ENCODE peak calls at places on chromosomes 12 and 14, in five cellular contexts. S is fibroblast of the aortic adventitia, J is fibroblast of mammary gland, T is WTC11, R is osteocyte. N is an unnamed sample.

GRCh38 chr12:132761032-132761910 is at the start of gene ANKLE2:
- DNase-seq in R (no peak), J (peak; percentile 73), S (peak; percentile 57), T (peak; percentile 42), N (peak; percentile 75)

GRCh38 chr14:93832665-93833064 is 44.4 kb upstream of the PRIMA1 start:
- DNase-seq in R (no peak), T (no peak), S (no peak), J (no peak), N (no peak)

GRCh38 chr12:3231399-3231876 is 154.3 kb downstream of the TSPAN9 start:
- DNase-seq in S (no peak), T (peak; percentile 67), J (peak; percentile 41), R (no peak), N (peak; percentile 68)

GRCh38 chr12:132480620-132481132 is 9.3 kb upstream of the FBRSL1 start:
- DNase-seq in R (no peak), T (no peak), J (no peak), S (no peak), N (no peak)

GRCh38 chr14:34926552-34926951 is 51.4 kb upstream of the BAZ1A start:
- DNase-seq in S (peak; percentile 74), R (no peak), T (no peak), J (no peak), N (no peak)

GRCh38 chr12:52836042-52836466 is 1.9 kb upstream of the KRT79 start:
- DNase-seq in R (no peak), J (peak; percentile 69), S (peak; percentile 60), T (no peak), N (no peak)

GRCh38 chr14:81157431-81157830 is 63.3 kb downstream of the GTF2A1 start:
- DNase-seq in J (no peak), R (no peak), T (no peak), S (no peak), N (no peak)

GRCh38 chr12:85865905-85866304 is 8.2 kb upstream of the NTS start:
- DNase-seq in S (no peak), T (no peak), R (no peak), J (peak; percentile 22), N (no peak)

GRCh38 chr14:49977126-49977841 is 84.4 kb downstream of the ARF6 start:
- DNase-seq in S (no peak), R (no peak), J (no peak), T (no peak), N (no peak)

GRCh38 chr12:94073441-94074051 is 74.8 kb upstream of the PLXNC1 start:
- DNase-seq in J (peak; percentile 77), R (no peak), T (no peak), S (peak; percentile 76), N (no peak)

GRCh38 chr14:72830786-72831583 is 62.9 kb downstream of the DPF3 start:
- DNase-seq in R (no peak), J (no peak), S (peak; percentile 27), T (no peak), N (peak; percentile 21)

GRCh38 chr14:66247662-66248061 is 238.5 kb upstream of the CCDC196 start:
- DNase-seq in R (no peak), T (no peak), J (no peak), S (no peak), N (no peak)

GRCh38 chr12:54191550-54192022 is 2.8 kb upstream of the SMUG1 start:
- DNase-seq in J (peak; percentile 86), R (peak; percentile 91), S (peak; percentile 87), T (peak; percentile 87), N (peak; percentile 89)

GRCh38 chr14:21106506-21107359 is 5.9 kb downstream of the TMEM253 start:
- DNase-seq in R (no peak), S (peak; percentile 77), T (peak; percentile 85), J (peak; percentile 80), N (peak; percentile 81)

GRCh38 chr14:103284574-103285467 is 49.2 kb upstream of the EIF5 start:
- DNase-seq in J (peak; percentile 65), T (no peak), R (peak; percentile 17), S (peak; percentile 39), N (no peak)

GRCh38 chr12:50283230-50283923 is at the start of gene LIMA1:
- DNase-seq in R (peak; percentile 95), J (peak; percentile 73), S (peak; percentile 80), T (peak; percentile 96), N (peak; percentile 90)

GRCh38 chr12:96862326-96862725 is 44.7 kb upstream of the NEDD1 start:
- DNase-seq in R (no peak), J (no peak), S (no peak), T (no peak), N (no peak)

GRCh38 chr12:62813031-62813829 is 121.7 kb downstream of the PPM1H start:
- DNase-seq in S (peak; percentile 80), J (peak; percentile 70), R (no peak), T (peak; percentile 58), N (peak; percentile 65)

GRCh38 chr12:15783288-15783687 is 5.9 kb downstream of the EPS8 start:
- DNase-seq in S (no peak), T (no peak), J (no peak), R (no peak), N (no peak)

GRCh38 chr12:6966351-6966750 is 4.1 kb downstream of the PHB2 start:
- DNase-seq in S (no peak), R (no peak), J (no peak), T (no peak), N (no peak)

GRCh38 chr12:96241484-96242256 is 47.5 kb downstream of the ELK3 start:
- DNase-seq in S (peak; percentile 88), R (no peak), T (no peak), J (peak; percentile 89), N (no peak)

GRCh38 chr12:121536058-121536928 is 44.5 kb downstream of the KDM2B start:
- DNase-seq in T (peak; percentile 88), J (peak; percentile 76), R (peak; percentile 91), S (peak; percentile 83), N (peak; percentile 77)

GRCh38 chr12:84134797-84135366 is 777.7 kb downstream of the SLC6A15 start:
- DNase-seq in T (no peak), S (no peak), J (peak; percentile 64), R (no peak), N (no peak)

GRCh38 chr14:105258846-105259245 is 10.5 kb downstream of the BTBD6 start:
- DNase-seq in J (no peak), T (no peak), R (no peak), S (no peak), N (no peak)

GRCh38 chr14:36279306-36280244 is 40.9 kb downstream of the MBIP start:
- DNase-seq in S (no peak), T (no peak), R (no peak), J (no peak), N (no peak)

GRCh38 chr14:104592292-104592672 is 12.3 kb downstream of the TMEM179 start:
- DNase-seq in J (no peak), S (no peak), T (no peak), R (no peak), N (no peak)

GRCh38 chr12:123696641-123697040 is 15.5 kb upstream of the ATP6V0A2 start:
- DNase-seq in J (no peak), T (no peak), R (no peak), S (no peak), N (no peak)

GRCh38 chr12:54853933-54854538 is at the start of gene MUCL1:
- DNase-seq in R (no peak), T (peak; percentile 78), S (peak; percentile 75), J (peak; percentile 81), N (peak; percentile 65)

GRCh38 chr14:85601246-85601645 is 71.3 kb downstream of the FLRT2 start:
- DNase-seq in J (peak; percentile 34), T (no peak), R (no peak), S (no peak), N (no peak)

GRCh38 chr14:76698191-76698590 is 63.1 kb upstream of the VASH1 start:
- DNase-seq in J (no peak), R (peak; percentile 46), S (no peak), T (no peak), N (no peak)

GRCh38 chr12:120625557-120626419 is 14.6 kb upstream of the CABP1 start:
- DNase-seq in S (no peak), R (no peak), T (peak; percentile 69), J (no peak), N (no peak)

GRCh38 chr12:131831021-131831571 is 2.9 kb downstream of the MMP17 start:
- DNase-seq in T (peak; percentile 38), S (peak; percentile 13), R (no peak), J (peak; percentile 13), N (peak; percentile 31)

GRCh38 chr12:92502417-92503028 is 200.3 kb upstream of the PLEKHG7 start:
- DNase-seq in J (peak; percentile 7), T (no peak), S (peak; percentile 11), R (no peak), N (no peak)

GRCh38 chr12:46049665-46050064 is 59.3 kb upstream of the SCAF11 start:
- DNase-seq in T (no peak), J (no peak), S (no peak), R (no peak), N (no peak)
- TF ChIP-seq CTCF in T (no peak), J (no peak), S (no peak), R (no peak), N (no peak)

GRCh38 chr14:64799555-64799954 is 80.2 kb downstream of the SPTB start:
- DNase-seq in R (no peak), T (no peak), S (no peak), J (no peak), N (no peak)

GRCh38 chr14:64796369-64796768 is 83.3 kb downstream of the SPTB start:
- DNase-seq in S (no peak), R (no peak), J (no peak), T (no peak), N (no peak)

GRCh38 chr14:64801046-64801445 is 78.7 kb downstream of the SPTB start:
- DNase-seq in T (no peak), R (no peak), S (no peak), J (no peak), N (no peak)

GRCh38 chr14:64801800-64802199 is 77.9 kb downstream of the SPTB start:
- DNase-seq in J (peak; percentile 25), R (no peak), S (peak; percentile 18), T (peak; percentile 72), N (peak; percentile 67)

GRCh38 chr14:64800000-64800399 is 79.7 kb downstream of the SPTB start:
- DNase-seq in J (peak; percentile 29), S (peak; percentile 53), R (no peak), T (peak; percentile 38), N (peak; percentile 30)
- TF ChIP-seq CTCF in J (peak; percentile 49), S (peak; percentile 51), R (peak; percentile 61), T (peak; percentile 26), N (peak; percentile 33)

GRCh38 chr12:24996102-24996797 is 47.3 kb upstream of the BCAT1 start:
- DNase-seq in J (no peak), S (no peak), R (no peak), T (no peak), N (no peak)
- TF ChIP-seq CTCF in J (no peak), S (no peak), R (no peak), T (no peak), N (no peak)

DNA sequence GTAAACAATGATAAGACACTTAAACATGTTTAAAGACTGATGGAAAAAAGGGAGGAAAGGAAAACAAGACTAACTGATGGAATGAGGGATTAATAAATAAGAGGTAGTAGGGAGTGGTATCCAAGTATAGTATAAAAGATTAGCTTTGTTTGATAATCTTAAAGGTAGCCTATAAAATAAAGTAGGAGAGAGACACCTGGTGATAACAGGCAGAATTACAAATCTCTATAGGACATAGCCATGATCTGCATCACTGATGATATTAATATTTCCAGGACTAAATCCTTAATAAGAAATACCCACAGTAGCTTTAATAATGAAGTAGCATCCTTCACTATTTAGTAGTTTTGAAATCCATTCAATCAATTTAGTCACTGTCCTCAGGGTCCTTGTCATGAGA is 30.4 kb downstream of the DLGAP5 start:
- DNase-seq in T (no peak), S (peak; percentile 75), R (no peak), J (peak; percentile 49), N (no peak)
- TF ChIP-seq CTCF in T (no peak), S (peak; percentile 64), R (peak; percentile 73), J (peak; percentile 52), N (peak; percentile 13)

GRCh38 chr12:97943359-97943758 is 480.8 kb downstream of the RMST start:
- DNase-seq in S (no peak), R (no peak), J (peak; percentile 53), T (no peak), N (no peak)
- TF ChIP-seq CTCF in S (no peak), R (no peak), J (peak; percentile 45), T (no peak), N (no peak)

N was measured in nephron progenitor cell.